ENCODE peak calls at places on chromosome 11, in nine cellular contexts. M is Kasumi-1; X is DMS53; O is effector CD4-positive, alpha-beta T cell; P is cardiac fibroblast; L is activated CD8-positive, alpha-beta memory T cell treated with anti-CD3 and anti-CD28 coated beads, Interleukin-2, amount 50 U/mL, for 48 hours; E is lower leg skin; D is CMK; N is T-cell. B is an unnamed sample.

GRCh38 chr11:118820412-118821357 is 29.7 kb upstream of the DDX6 start:
- DNase-seq in E (peak), O (no peak), D (no peak), M (no peak), N (no peak), L (no peak), P (peak), X (peak), B (peak)

GRCh38 chr11:100576044-100577021 is 110.8 kb upstream of the ARHGAP42 start:
- DNase-seq in M (peak), L (no peak), P (peak), O (no peak), E (no peak), X (peak), D (peak), N (no peak), B (no peak)

GRCh38 chr11:8219257-8220021 is 44.2 kb downstream of the LMO1 start:
- DNase-seq in P (peak), E (no peak), N (no peak), L (no peak), D (peak), M (peak), O (no peak), X (peak), B (no peak)

GRCh38 chr11:6229911-6230310 is 4.5 kb downstream of the FHIP1B start:
- DNase-seq in M (no peak), D (no peak), N (no peak), O (no peak), L (no peak), E (no peak), P (no peak), X (no peak), B (no peak)

GRCh38 chr11:62273789-62274275 is 3.9 kb downstream of the SCGB2A2 start:
- DNase-seq in D (peak), X (peak), L (no peak), P (no peak), O (no peak), N (no peak), M (no peak), E (no peak), B (no peak)

GRCh38 chr11:67118059-67118766 is 850 bp upstream of the KDM2A start:
- DNase-seq in M (peak), O (peak), P (peak), L (peak), D (no peak), E (peak), X (peak), N (peak), B (peak)

GRCh38 chr11:70666336-70666735 is 268.0 kb downstream of the CTTN start:
- DNase-seq in L (no peak), N (no peak), E (no peak), O (no peak), X (no peak), D (no peak), P (no peak), M (peak), B (no peak)

GRCh38 chr11:68090706-68091105 is 30.5 kb downstream of the CHKA start:
- DNase-seq in E (no peak), P (no peak), X (no peak), O (no peak), L (no peak), D (no peak), M (peak), N (peak), B (no peak)

GRCh38 chr11:16896716-16897115 is 117.5 kb downstream of the PLEKHA7 start:
- DNase-seq in E (no peak), O (no peak), N (no peak), X (no peak), D (no peak), M (no peak), P (no peak), L (no peak), B (no peak)

GRCh38 chr11:112620621-112621394 is 340.4 kb upstream of the NCAM1 start:
- DNase-seq in N (no peak), L (no peak), M (no peak), O (no peak), E (no peak), P (no peak), X (peak), D (no peak), B (no peak)

GRCh38 chr11:76838422-76839068 is 22.2 kb upstream of the ACER3 start:
- DNase-seq in E (no peak), D (no peak), N (no peak), M (no peak), X (peak), L (no peak), P (peak), O (no peak), B (no peak)

B was measured in activated CD4-positive, alpha-beta T cell treated with anti-CD3 and anti-CD28 coated beads, Interleukin-2, amount 50 U/mL, for 1 hour.